ENCODE peak calls at places on chromosomes 11 and 22, in four cellular contexts. One of them, this sample, is unnamed.
A peak's percentile ranks its signal among the peaks of the same experiment; 100 is the strongest.

GRCh38 chr22:42716649-42717127 is 4.0 kb downstream of the A4GALT start:
- DNase-seq in K562: no peak
- DNase-seq in WTC11: no peak
- DNase-seq in GM12878: peak; percentile 68
- DNase-seq in this sample: no peak

GRCh38 chr11:92527467-92527866 is 302.8 kb downstream of the FAT3 start:
- DNase-seq in K562: no peak
- DNase-seq in WTC11: no peak
- DNase-seq in GM12878: no peak
- DNase-seq in this sample: no peak

GRCh38 chr11:67264886-67265632 is 1.2 kb upstream of the GRK2 start:
- DNase-seq in K562: no peak
- DNase-seq in WTC11: no peak
- DNase-seq in GM12878: no peak
- DNase-seq in this sample: no peak

GRCh38 chr22:36456459-36456835 is 25.0 kb downstream of the TXN2 start:
- DNase-seq in K562: no peak
- DNase-seq in WTC11: no peak
- DNase-seq in GM12878: no peak
- DNase-seq in this sample: no peak

GRCh38 chr11:130817608-130817944 is 98.7 kb downstream of the SNX19 start:
- DNase-seq in K562: no peak
- DNase-seq in WTC11: no peak
- DNase-seq in GM12878: no peak
- DNase-seq in this sample: no peak

GRCh38 chr11:128157423-128158298 is 429.7 kb downstream of the ETS1 start:
- DNase-seq in K562: peak; percentile 22
- DNase-seq in WTC11: peak; percentile 47
- DNase-seq in GM12878: peak; percentile 51
- DNase-seq in this sample: peak; percentile 44

GRCh38 chr11:116379185-116379828 is 393.5 kb downstream of the BUD13 start:
- DNase-seq in K562: peak; percentile 27
- DNase-seq in WTC11: peak; percentile 70
- DNase-seq in GM12878: no peak
- DNase-seq in this sample: peak; percentile 21

GRCh38 chr11:819129-819931 is 616 bp downstream of the PNPLA2 start:
- DNase-seq in K562: peak; percentile 95
- DNase-seq in WTC11: peak; percentile 93
- DNase-seq in GM12878: no peak
- DNase-seq in this sample: peak; percentile 77

GRCh38 chr11:75174348-75174747 is 23.4 kb downstream of the SLCO2B1 start:
- DNase-seq in K562: no peak
- DNase-seq in WTC11: no peak
- DNase-seq in GM12878: no peak
- DNase-seq in this sample: no peak

GRCh38 chr11:134498326-134499139 is 86.5 kb upstream of the B3GAT1 start:
- DNase-seq in K562: no peak
- DNase-seq in WTC11: peak; percentile 6
- DNase-seq in GM12878: no peak
- DNase-seq in this sample: no peak

GRCh38 chr22:30717331-30717921 is 22.8 kb downstream of the OSBP2 start:
- DNase-seq in K562: no peak
- DNase-seq in WTC11: no peak
- DNase-seq in GM12878: no peak
- DNase-seq in this sample: peak; percentile 12

GRCh38 chr11:110379936-110380335 is 49.8 kb upstream of the FDX1 start:
- DNase-seq in K562: no peak
- DNase-seq in WTC11: no peak
- DNase-seq in GM12878: no peak
- DNase-seq in this sample: no peak

GRCh38 chr11:66142370-66143263 is 72.5 kb downstream of the PACS1 start:
- DNase-seq in K562: no peak
- DNase-seq in WTC11: no peak
- DNase-seq in GM12878: no peak
- DNase-seq in this sample: peak; percentile 79

GRCh38 chr11:41659990-41660389 is 200.5 kb upstream of the LRRC4C start:
- DNase-seq in K562: no peak
- DNase-seq in WTC11: no peak
- DNase-seq in GM12878: no peak
- DNase-seq in this sample: no peak

GRCh38 chr11:14335712-14336111 is 23.3 kb downstream of the RRAS2 start:
- DNase-seq in K562: no peak
- DNase-seq in WTC11: no peak
- DNase-seq in GM12878: no peak
- DNase-seq in this sample: no peak

GRCh38 chr22:44172370-44173108 is 8.2 kb upstream of the PARVG start:
- DNase-seq in K562: peak; percentile 14
- DNase-seq in WTC11: no peak
- DNase-seq in GM12878: no peak
- DNase-seq in this sample: no peak

GRCh38 chr22:41688365-41689211 is at the start of gene SNU13:
- DNase-seq in K562: peak; percentile 85
- DNase-seq in WTC11: peak; percentile 82
- DNase-seq in GM12878: peak; percentile 73
- DNase-seq in this sample: peak; percentile 88

DNA sequence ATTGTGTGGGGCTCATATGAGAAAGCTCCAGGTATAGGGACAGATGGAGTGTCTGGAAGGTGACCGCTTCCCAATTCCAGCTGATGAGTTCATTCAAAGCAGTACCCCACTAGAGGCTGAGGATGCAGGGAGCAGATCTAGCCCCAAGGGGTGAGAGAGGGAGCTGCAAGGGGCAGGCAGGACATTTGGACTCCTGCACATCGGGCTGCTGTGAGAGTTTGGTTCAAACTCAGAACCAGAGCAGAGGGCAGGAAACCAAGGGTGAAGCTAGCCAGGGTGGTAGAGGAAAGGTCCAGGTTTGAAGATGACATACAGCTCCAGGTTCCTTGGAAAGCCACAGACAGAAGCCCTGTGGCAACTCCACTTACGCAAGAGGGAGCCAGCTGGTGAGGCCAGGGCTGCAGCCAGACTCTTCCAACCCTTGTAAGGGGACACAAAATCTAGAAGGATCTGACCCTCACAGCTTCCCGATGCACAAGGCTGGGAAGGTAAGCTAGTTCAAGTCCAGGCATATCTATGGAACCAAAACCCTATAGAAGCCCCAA is 1.9 kb downstream of the CSNK2A3 start:
- DNase-seq in K562: no peak
- DNase-seq in WTC11: no peak
- DNase-seq in GM12878: no peak
- DNase-seq in this sample: no peak
- TF ChIP-seq ETV6 in K562: no peak
- TF ChIP-seq ETV6 in WTC11: no peak
- TF ChIP-seq ETV6 in GM12878: no peak
- TF ChIP-seq ETV6 in this sample: no peak

GRCh38 chr11:119895981-119896380 is 167.0 kb upstream of the NECTIN1 start:
- DNase-seq in K562: no peak
- DNase-seq in WTC11: no peak
- DNase-seq in GM12878: no peak
- DNase-seq in this sample: no peak

GRCh38 chr11:119896387-119897045 is 167.5 kb upstream of the NECTIN1 start:
- DNase-seq in K562: no peak
- DNase-seq in WTC11: no peak
- DNase-seq in GM12878: no peak
- DNase-seq in this sample: no peak

GRCh38 chr11:119894916-119895315 is 165.9 kb upstream of the NECTIN1 start:
- DNase-seq in K562: peak; percentile 8
- DNase-seq in WTC11: no peak
- DNase-seq in GM12878: no peak
- DNase-seq in this sample: no peak

GRCh38 chr11:119897576-119897975 is 168.6 kb upstream of the NECTIN1 start:
- DNase-seq in K562: no peak
- DNase-seq in WTC11: no peak
- DNase-seq in GM12878: no peak
- DNase-seq in this sample: no peak

DNA sequence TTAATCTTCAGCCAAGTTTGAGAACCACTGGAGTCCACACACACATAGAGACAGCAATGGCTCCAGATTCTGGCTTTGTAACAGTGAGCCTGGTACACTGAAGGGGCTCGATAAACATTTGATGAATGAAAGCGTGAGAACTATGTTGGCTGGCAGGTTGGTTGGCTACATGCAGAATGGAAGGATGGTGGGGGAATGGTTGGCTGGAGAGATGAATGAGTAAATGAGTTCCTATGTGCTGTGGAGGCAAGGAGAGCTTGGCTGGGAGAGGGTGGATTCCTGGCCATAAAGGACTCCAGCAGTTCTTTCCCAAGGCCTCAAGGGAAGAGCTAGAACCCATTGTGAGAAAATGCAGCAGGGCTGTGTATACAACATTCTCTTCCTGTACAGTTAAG is 168.0 kb upstream of the NECTIN1 start:
- DNase-seq in K562: no peak
- DNase-seq in WTC11: no peak
- DNase-seq in GM12878: no peak
- DNase-seq in this sample: no peak
- TF ChIP-seq ETV6 in K562: no peak
- TF ChIP-seq ETV6 in WTC11: no peak
- TF ChIP-seq ETV6 in GM12878: no peak
- TF ChIP-seq ETV6 in this sample: no peak

DNA sequence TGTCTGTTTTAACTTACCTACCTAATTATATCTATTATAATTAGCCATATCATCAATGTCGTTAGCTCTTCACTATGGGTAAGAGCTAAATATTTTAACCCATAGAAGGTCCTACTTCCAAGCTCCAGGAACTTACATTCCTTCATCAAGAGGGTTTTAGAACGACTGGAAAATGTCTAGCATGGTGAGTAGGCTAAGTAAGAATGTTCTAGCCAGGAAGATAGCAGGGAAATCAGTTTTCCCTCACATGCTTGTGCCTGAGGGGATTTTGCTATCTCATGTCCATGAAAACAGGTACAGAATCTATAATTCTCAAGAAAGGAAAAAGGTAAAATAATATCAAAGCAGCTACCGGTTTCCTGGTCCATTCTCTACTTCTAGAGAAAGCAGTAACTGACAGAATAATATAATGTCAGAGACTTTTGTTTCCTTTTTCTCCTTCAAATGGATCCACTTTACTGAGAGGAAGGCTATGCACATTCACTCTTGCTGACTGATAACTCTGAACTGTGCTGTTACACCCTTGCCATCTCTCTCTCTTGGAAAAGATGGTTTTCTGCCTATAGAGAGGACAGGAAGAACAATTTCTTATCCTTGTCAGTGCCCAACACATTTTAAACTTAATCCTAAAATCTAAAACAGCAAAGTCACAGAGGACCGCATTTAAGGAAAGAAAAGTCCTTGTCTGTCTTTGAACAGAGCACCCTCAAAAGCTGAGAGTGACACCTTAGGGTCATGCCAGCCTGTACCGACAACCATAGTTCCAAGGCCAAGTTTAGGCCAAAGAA is 67.0 kb downstream of the MAML2 start:
- DNase-seq in K562: no peak
- DNase-seq in WTC11: no peak
- DNase-seq in GM12878: no peak
- DNase-seq in this sample: no peak
- TF ChIP-seq ETV6 in K562: no peak
- TF ChIP-seq ETV6 in WTC11: no peak
- TF ChIP-seq ETV6 in GM12878: no peak
- TF ChIP-seq ETV6 in this sample: no peak

GRCh38 chr11:85517272-85517671 is 109.9 kb downstream of the DLG2 start:
- DNase-seq in K562: no peak
- DNase-seq in WTC11: no peak
- DNase-seq in GM12878: no peak
- DNase-seq in this sample: no peak
- TF ChIP-seq ETV6 in K562: no peak
- TF ChIP-seq ETV6 in WTC11: no peak
- TF ChIP-seq ETV6 in GM12878: no peak
- TF ChIP-seq ETV6 in this sample: no peak

DNA sequence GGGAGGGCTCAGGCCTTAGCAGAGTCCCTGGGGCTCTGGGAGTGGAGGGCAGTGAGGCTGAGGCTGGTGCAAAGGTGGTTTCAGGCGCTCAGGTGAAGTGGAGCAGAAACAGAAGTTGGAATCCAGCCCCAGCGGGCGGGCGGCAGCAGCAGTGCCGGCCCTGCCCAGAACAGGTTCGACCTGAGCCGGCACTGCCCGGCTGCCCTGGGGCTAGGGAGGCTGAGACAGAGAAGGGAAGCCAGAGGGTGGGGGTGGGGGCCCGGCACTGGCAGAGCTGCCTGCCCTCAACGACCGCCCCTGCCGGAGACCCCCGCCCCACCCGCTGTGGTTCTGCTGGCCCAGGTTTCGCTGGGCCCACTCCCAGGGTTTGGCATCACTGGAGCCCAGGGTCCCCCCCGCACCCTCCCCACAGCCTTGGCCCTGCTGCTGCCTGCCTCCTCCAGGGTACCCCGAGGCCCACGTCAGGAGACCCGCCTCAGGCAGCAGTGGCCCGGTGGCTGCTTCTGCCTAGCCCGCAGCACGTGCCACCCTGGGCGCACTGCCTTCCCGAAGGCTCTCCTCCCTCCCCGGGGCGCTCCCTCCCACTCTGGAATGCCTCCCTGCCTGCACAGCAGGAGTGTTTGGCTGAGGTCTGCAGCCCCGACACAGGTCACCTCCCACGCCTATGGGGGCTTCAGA is 13.2 kb downstream of the ASCL2 start:
- DNase-seq in K562: no peak
- DNase-seq in WTC11: no peak
- DNase-seq in GM12878: no peak
- DNase-seq in this sample: no peak
- TF ChIP-seq ETV6 in K562: no peak
- TF ChIP-seq ETV6 in WTC11: no peak
- TF ChIP-seq ETV6 in GM12878: no peak
- TF ChIP-seq ETV6 in this sample: no peak

GRCh38 chr11:121889931-121890330 is 226.1 kb downstream of the BLID start:
- DNase-seq in K562: no peak
- DNase-seq in WTC11: no peak
- DNase-seq in GM12878: no peak
- DNase-seq in this sample: no peak

GRCh38 chr11:121891134-121891533 is 224.9 kb downstream of the BLID start:
- DNase-seq in K562: no peak
- DNase-seq in WTC11: no peak
- DNase-seq in GM12878: no peak
- DNase-seq in this sample: no peak

GRCh38 chr11:121892863-121893262 is 223.2 kb downstream of the BLID start:
- DNase-seq in K562: no peak
- DNase-seq in WTC11: no peak
- DNase-seq in GM12878: no peak
- DNase-seq in this sample: no peak

GRCh38 chr11:121890377-121890776 is 225.6 kb downstream of the BLID start:
- DNase-seq in K562: no peak
- DNase-seq in WTC11: no peak
- DNase-seq in GM12878: no peak
- DNase-seq in this sample: no peak

DNA sequence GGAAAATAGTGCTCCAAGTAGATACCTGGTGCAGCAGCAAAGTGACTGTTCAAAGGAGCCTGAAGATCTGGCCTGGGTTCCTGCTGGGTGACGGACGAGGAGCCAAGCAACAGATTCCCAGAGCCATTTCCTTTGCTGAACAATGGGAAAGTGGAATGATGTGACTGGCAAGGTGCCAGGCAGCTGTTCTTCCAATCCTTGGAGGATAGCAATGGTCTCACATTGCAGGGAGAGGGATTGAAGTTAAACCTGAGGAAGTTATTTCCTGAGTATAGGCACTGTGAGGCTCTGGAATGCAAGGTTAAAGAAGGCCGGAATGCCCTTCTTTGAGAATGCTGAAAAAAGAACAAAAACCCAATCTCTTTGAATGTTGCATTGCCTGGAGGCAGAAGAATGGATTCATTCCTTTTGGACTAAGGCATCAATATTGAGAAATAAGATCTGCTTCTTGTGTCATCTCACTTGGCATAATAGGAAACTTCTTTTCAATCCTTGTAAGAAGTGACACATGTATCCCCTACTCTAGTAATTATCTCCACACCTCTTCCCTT is 223.8 kb downstream of the BLID start:
- DNase-seq in K562: no peak
- DNase-seq in WTC11: no peak
- DNase-seq in GM12878: no peak
- DNase-seq in this sample: no peak
- TF ChIP-seq ETV6 in K562: no peak
- TF ChIP-seq ETV6 in WTC11: no peak
- TF ChIP-seq ETV6 in GM12878: no peak
- TF ChIP-seq ETV6 in this sample: no peak